ENCODE peak calls at places on chromosomes 7 and 10, in ten cellular contexts. One of them, this sample, is unnamed.

GRCh38 chr7:124201768-124202349 is 169.0 kb upstream of the TMEM229A start:
- DNase-seq in NCI-H1694: no peak
- DNase-seq in activated T-helper 1 cell treated with Interleukin-2 at 50 U/mL for 16 hours: no peak
- DNase-seq in upper lobe of right lung: no peak
- DNase-seq in skeletal muscle cell: no peak
- DNase-seq in iPS-NIHi11: no peak
- DNase-seq in mucosa of descending colon: no peak
- DNase-seq in tibial artery: no peak
- DNase-seq in ELR: no peak
- DNase-seq in GM20000: no peak
- DNase-seq in this sample: no peak

GRCh38 chr7:7970113-7970619 is 1.6 kb downstream of the GLCCI1 start:
- DNase-seq in NCI-H1694: peak
- DNase-seq in activated T-helper 1 cell treated with Interleukin-2 at 50 U/mL for 16 hours: no peak
- DNase-seq in upper lobe of right lung: no peak
- DNase-seq in skeletal muscle cell: no peak
- DNase-seq in iPS-NIHi11: no peak
- DNase-seq in mucosa of descending colon: no peak
- DNase-seq in tibial artery: no peak
- DNase-seq in ELR: no peak
- DNase-seq in GM20000: no peak
- DNase-seq in this sample: no peak

GRCh38 chr7:2616973-2617709 is 14.6 kb upstream of the TTYH3 start:
- DNase-seq in NCI-H1694: no peak
- DNase-seq in activated T-helper 1 cell treated with Interleukin-2 at 50 U/mL for 16 hours: no peak
- DNase-seq in upper lobe of right lung: no peak
- DNase-seq in skeletal muscle cell: no peak
- DNase-seq in iPS-NIHi11: no peak
- DNase-seq in mucosa of descending colon: no peak
- DNase-seq in tibial artery: peak
- DNase-seq in ELR: no peak
- DNase-seq in GM20000: no peak
- DNase-seq in this sample: no peak

GRCh38 chr10:114855776-114856543 is 34.4 kb downstream of the FHIP2A start:
- DNase-seq in NCI-H1694: no peak
- DNase-seq in activated T-helper 1 cell treated with Interleukin-2 at 50 U/mL for 16 hours: no peak
- DNase-seq in upper lobe of right lung: no peak
- DNase-seq in skeletal muscle cell: no peak
- DNase-seq in iPS-NIHi11: no peak
- DNase-seq in mucosa of descending colon: no peak
- DNase-seq in tibial artery: no peak
- DNase-seq in ELR: peak
- DNase-seq in GM20000: no peak
- DNase-seq in this sample: no peak

GRCh38 chr7:81776159-81776558 is 6.3 kb upstream of the HGF start:
- DNase-seq in NCI-H1694: no peak
- DNase-seq in activated T-helper 1 cell treated with Interleukin-2 at 50 U/mL for 16 hours: no peak
- DNase-seq in upper lobe of right lung: no peak
- DNase-seq in skeletal muscle cell: no peak
- DNase-seq in iPS-NIHi11: no peak
- DNase-seq in mucosa of descending colon: no peak
- DNase-seq in tibial artery: no peak
- DNase-seq in ELR: peak
- DNase-seq in GM20000: no peak
- DNase-seq in this sample: no peak

GRCh38 chr7:131627589-131628212 is 71.3 kb upstream of the PODXL start:
- DNase-seq in NCI-H1694: peak
- DNase-seq in activated T-helper 1 cell treated with Interleukin-2 at 50 U/mL for 16 hours: no peak
- DNase-seq in upper lobe of right lung: no peak
- DNase-seq in skeletal muscle cell: no peak
- DNase-seq in iPS-NIHi11: no peak
- DNase-seq in mucosa of descending colon: peak
- DNase-seq in tibial artery: no peak
- DNase-seq in ELR: no peak
- DNase-seq in GM20000: no peak
- DNase-seq in this sample: no peak

GRCh38 chr7:54877683-54878082 is 118.7 kb upstream of the SEC61G start:
- DNase-seq in NCI-H1694: no peak
- DNase-seq in activated T-helper 1 cell treated with Interleukin-2 at 50 U/mL for 16 hours: no peak
- DNase-seq in upper lobe of right lung: no peak
- DNase-seq in skeletal muscle cell: no peak
- DNase-seq in iPS-NIHi11: no peak
- DNase-seq in mucosa of descending colon: no peak
- DNase-seq in tibial artery: no peak
- DNase-seq in ELR: peak
- DNase-seq in GM20000: no peak
- DNase-seq in this sample: no peak

GRCh38 chr10:1057106-1057657 is 997 bp downstream of the WDR37 start:
- DNase-seq in NCI-H1694: no peak
- DNase-seq in activated T-helper 1 cell treated with Interleukin-2 at 50 U/mL for 16 hours: no peak
- DNase-seq in upper lobe of right lung: no peak
- DNase-seq in skeletal muscle cell: no peak
- DNase-seq in iPS-NIHi11: no peak
- DNase-seq in mucosa of descending colon: no peak
- DNase-seq in tibial artery: no peak
- DNase-seq in ELR: peak
- DNase-seq in GM20000: peak
- DNase-seq in this sample: no peak

GRCh38 chr7:44306608-44307007 is 18.8 kb downstream of the CAMK2B start:
- DNase-seq in NCI-H1694: no peak
- DNase-seq in activated T-helper 1 cell treated with Interleukin-2 at 50 U/mL for 16 hours: no peak
- DNase-seq in upper lobe of right lung: no peak
- DNase-seq in skeletal muscle cell: no peak
- DNase-seq in iPS-NIHi11: no peak
- DNase-seq in mucosa of descending colon: no peak
- DNase-seq in tibial artery: peak
- DNase-seq in ELR: no peak
- DNase-seq in GM20000: peak
- DNase-seq in this sample: no peak

GRCh38 chr7:77923419-77923818 is 124.8 kb downstream of the PHTF2 start:
- DNase-seq in NCI-H1694: no peak
- DNase-seq in activated T-helper 1 cell treated with Interleukin-2 at 50 U/mL for 16 hours: no peak
- DNase-seq in upper lobe of right lung: no peak
- DNase-seq in skeletal muscle cell: no peak
- DNase-seq in iPS-NIHi11: no peak
- DNase-seq in mucosa of descending colon: no peak
- DNase-seq in tibial artery: no peak
- DNase-seq in ELR: no peak
- DNase-seq in GM20000: no peak
- DNase-seq in this sample: no peak

GRCh38 chr7:82335927-82336326 is 107.7 kb downstream of the CACNA2D1 start:
- DNase-seq in NCI-H1694: peak
- DNase-seq in activated T-helper 1 cell treated with Interleukin-2 at 50 U/mL for 16 hours: no peak
- DNase-seq in upper lobe of right lung: no peak
- DNase-seq in skeletal muscle cell: no peak
- DNase-seq in iPS-NIHi11: peak
- DNase-seq in mucosa of descending colon: no peak
- DNase-seq in tibial artery: no peak
- DNase-seq in ELR: peak
- DNase-seq in GM20000: no peak
- DNase-seq in this sample: no peak

GRCh38 chr10:122098924-122099323 is 110.0 kb downstream of the TACC2 start:
- DNase-seq in NCI-H1694: no peak
- DNase-seq in activated T-helper 1 cell treated with Interleukin-2 at 50 U/mL for 16 hours: no peak
- DNase-seq in upper lobe of right lung: no peak
- DNase-seq in skeletal muscle cell: peak
- DNase-seq in iPS-NIHi11: no peak
- DNase-seq in mucosa of descending colon: no peak
- DNase-seq in tibial artery: peak
- DNase-seq in ELR: no peak
- DNase-seq in GM20000: no peak
- DNase-seq in this sample: no peak

GRCh38 chr10:79088176-79088575 is 19.4 kb downstream of the ZMIZ1 start:
- DNase-seq in NCI-H1694: peak
- DNase-seq in activated T-helper 1 cell treated with Interleukin-2 at 50 U/mL for 16 hours: no peak
- DNase-seq in upper lobe of right lung: peak
- DNase-seq in skeletal muscle cell: no peak
- DNase-seq in iPS-NIHi11: no peak
- DNase-seq in mucosa of descending colon: peak
- DNase-seq in tibial artery: no peak
- DNase-seq in ELR: no peak
- DNase-seq in GM20000: no peak
- DNase-seq in this sample: no peak

GRCh38 chr7:102993532-102994029 is 80.8 kb downstream of the LRRC17 start:
- DNase-seq in NCI-H1694: peak
- DNase-seq in activated T-helper 1 cell treated with Interleukin-2 at 50 U/mL for 16 hours: no peak
- DNase-seq in upper lobe of right lung: no peak
- DNase-seq in skeletal muscle cell: peak
- DNase-seq in iPS-NIHi11: no peak
- DNase-seq in mucosa of descending colon: no peak
- DNase-seq in tibial artery: no peak
- DNase-seq in ELR: no peak
- DNase-seq in GM20000: no peak
- DNase-seq in this sample: peak

GRCh38 chr7:39088730-39089129 is 111.0 kb downstream of the POU6F2 start:
- DNase-seq in NCI-H1694: no peak
- DNase-seq in activated T-helper 1 cell treated with Interleukin-2 at 50 U/mL for 16 hours: no peak
- DNase-seq in upper lobe of right lung: no peak
- DNase-seq in skeletal muscle cell: no peak
- DNase-seq in iPS-NIHi11: no peak
- DNase-seq in mucosa of descending colon: no peak
- DNase-seq in tibial artery: no peak
- DNase-seq in ELR: no peak
- DNase-seq in GM20000: no peak
- DNase-seq in this sample: no peak

GRCh38 chr7:22885824-22886255 is 63.2 kb upstream of the TOMM7 start:
- DNase-seq in NCI-H1694: peak
- DNase-seq in activated T-helper 1 cell treated with Interleukin-2 at 50 U/mL for 16 hours: peak
- DNase-seq in upper lobe of right lung: no peak
- DNase-seq in skeletal muscle cell: peak
- DNase-seq in iPS-NIHi11: no peak
- DNase-seq in mucosa of descending colon: no peak
- DNase-seq in tibial artery: no peak
- DNase-seq in ELR: peak
- DNase-seq in GM20000: peak
- DNase-seq in this sample: no peak

GRCh38 chr7:149414171-149414570 is 46.7 kb downstream of the ZNF777 start:
- DNase-seq in NCI-H1694: no peak
- DNase-seq in activated T-helper 1 cell treated with Interleukin-2 at 50 U/mL for 16 hours: no peak
- DNase-seq in upper lobe of right lung: no peak
- DNase-seq in skeletal muscle cell: no peak
- DNase-seq in iPS-NIHi11: no peak
- DNase-seq in mucosa of descending colon: no peak
- DNase-seq in tibial artery: no peak
- DNase-seq in ELR: no peak
- DNase-seq in GM20000: no peak
- DNase-seq in this sample: no peak

GRCh38 chr7:101624246-101625000 is 4.7 kb downstream of the MYL10 start:
- DNase-seq in NCI-H1694: no peak
- DNase-seq in activated T-helper 1 cell treated with Interleukin-2 at 50 U/mL for 16 hours: no peak
- DNase-seq in upper lobe of right lung: no peak
- DNase-seq in skeletal muscle cell: peak
- DNase-seq in iPS-NIHi11: peak
- DNase-seq in mucosa of descending colon: no peak
- DNase-seq in tibial artery: no peak
- DNase-seq in ELR: no peak
- DNase-seq in GM20000: no peak
- DNase-seq in this sample: no peak

GRCh38 chr10:90592903-90593302 is 264.9 kb downstream of the HTR7 start:
- DNase-seq in NCI-H1694: peak
- DNase-seq in activated T-helper 1 cell treated with Interleukin-2 at 50 U/mL for 16 hours: no peak
- DNase-seq in upper lobe of right lung: no peak
- DNase-seq in skeletal muscle cell: peak
- DNase-seq in iPS-NIHi11: peak
- DNase-seq in mucosa of descending colon: peak
- DNase-seq in tibial artery: peak
- DNase-seq in ELR: peak
- DNase-seq in GM20000: peak
- DNase-seq in this sample: no peak

GRCh38 chr7:17598846-17599245 is 300.4 kb downstream of the AHR start:
- DNase-seq in NCI-H1694: no peak
- DNase-seq in activated T-helper 1 cell treated with Interleukin-2 at 50 U/mL for 16 hours: no peak
- DNase-seq in upper lobe of right lung: no peak
- DNase-seq in skeletal muscle cell: no peak
- DNase-seq in iPS-NIHi11: no peak
- DNase-seq in mucosa of descending colon: no peak
- DNase-seq in tibial artery: no peak
- DNase-seq in ELR: peak
- DNase-seq in GM20000: no peak
- DNase-seq in this sample: no peak

This sample was measured in AG04449.